ENCODE peak calls at places on chromosomes 1 and 21, in seven cellular contexts. U is mesendoderm, N is spleen, L is WTC11, R is SW480, T is uterus, M is GM20000. I is an unnamed sample.

GRCh38 chr1:93798301-93798700 is 80.7 kb downstream of the DNTTIP2 start:
- DNase-seq in U (no peak), T (no peak), N (no peak), R (no peak), M (no peak), L (no peak), I (no peak)

GRCh38 chr1:169557131-169557530 is 29.1 kb downstream of the F5 start:
- DNase-seq in T (no peak), N (no peak), R (no peak), U (no peak), L (no peak), M (no peak), I (no peak)

GRCh38 chr1:221865808-221866207 is 123.9 kb upstream of the DUSP10 start:
- DNase-seq in R (no peak), N (no peak), U (no peak), M (no peak), L (no peak), T (no peak), I (no peak)

GRCh38 chr1:19644761-19645543 is 841 bp downstream of the NBL1 start:
- DNase-seq in N (no peak), U (no peak), L (peak), T (no peak), R (peak), M (peak), I (no peak)

GRCh38 chr1:26284597-26285351 is 4.9 kb downstream of the SH3BGRL3 start:
- DNase-seq in M (peak), N (peak), T (peak), U (peak), L (peak), R (peak), I (peak)

GRCh38 chr1:151993084-151993733 is 450 bp downstream of the S100A10 start:
- DNase-seq in U (peak), N (peak), L (peak), M (peak), R (no peak), T (peak), I (no peak)

GRCh38 chr1:67978988-67979516 is 71.4 kb downstream of the DIRAS3 start:
- DNase-seq in N (no peak), L (no peak), M (no peak), T (no peak), U (no peak), R (peak), I (peak)

GRCh38 chr1:150981177-150981804 is 801 bp upstream of the ANXA9 start:
- DNase-seq in M (no peak), U (peak), N (no peak), R (peak), T (peak), L (peak), I (peak)

GRCh38 chr21:44919913-44920693 is 596 bp downstream of the ITGB2 start:
- DNase-seq in L (no peak), M (no peak), R (no peak), N (peak), U (no peak), T (no peak), I (no peak)

GRCh38 chr1:161792740-161793139 is 26.6 kb downstream of the ATF6 start:
- DNase-seq in R (peak), N (no peak), L (no peak), T (no peak), U (peak), M (peak), I (peak)

GRCh38 chr1:115330480-115331013 is 7.5 kb downstream of the NGF start:
- DNase-seq in L (no peak), M (no peak), T (peak), R (no peak), N (no peak), U (peak), I (no peak)

GRCh38 chr1:50332941-50333594 is 90.2 kb downstream of the DMRTA2 start:
- DNase-seq in T (peak), U (peak), R (peak), M (peak), N (peak), L (peak), I (peak)

GRCh38 chr1:94734963-94735899 is 84.9 kb upstream of the SLC44A3 start:
- DNase-seq in M (no peak), T (peak), L (peak), U (peak), R (no peak), N (no peak), I (no peak)

GRCh38 chr1:97796716-97797115 is 124.1 kb downstream of the DPYD start:
- DNase-seq in R (no peak), N (no peak), M (no peak), T (no peak), L (no peak), U (peak), I (no peak)

GRCh38 chr21:34235514-34235913 is 128.3 kb upstream of the KCNE2 start:
- DNase-seq in U (no peak), M (no peak), R (no peak), L (no peak), N (no peak), T (no peak), I (no peak)

GRCh38 chr1:150259758-150260669 is 2.4 kb downstream of the CA14 start:
- DNase-seq in M (no peak), N (no peak), T (peak), R (peak), U (peak), L (peak), I (no peak)

GRCh38 chr1:204288061-204288588 is 71.6 kb downstream of the PLEKHA6 start:
- DNase-seq in L (peak), N (no peak), M (no peak), U (peak), R (peak), T (peak), I (no peak)

GRCh38 chr1:174953657-174954435 is 45.9 kb upstream of the CACYBP start:
- DNase-seq in L (no peak), N (no peak), R (no peak), T (no peak), U (peak), M (no peak), I (no peak)

GRCh38 chr1:84691139-84691783 is 1.0 kb upstream of the SSX2IP start:
- DNase-seq in L (no peak), R (no peak), N (no peak), M (no peak), T (no peak), U (peak), I (peak)

GRCh38 chr1:86648255-86648654 is 56.1 kb upstream of the SH3GLB1 start:
- DNase-seq in M (no peak), U (peak), T (no peak), R (peak), N (no peak), L (no peak), I (peak)

GRCh38 chr1:84479998-84480397 is 932 bp downstream of the RPF1 start:
- DNase-seq in T (no peak), N (no peak), R (peak), U (peak), M (no peak), L (no peak), I (no peak)

I was measured in H54.